ENCODE peak calls at places on chromosomes 6 and 20, in five cellular contexts. E is colonic mucosa, O is amniotic stem cell, Z is ELF-1, R is T47D. U is an unnamed sample.

GRCh38 chr20:57435498-57436222 is 44.5 kb downstream of the RBM38 start:
- DNase-seq in E (peak; percentile 79), O (no peak), Z (peak; percentile 32), R (peak; percentile 99), U (peak; percentile 89)

GRCh38 chr6:134636221-134636830 is 313.6 kb downstream of the ALDH8A1 start:
- DNase-seq in E (no peak), O (no peak), Z (no peak), R (no peak), U (no peak)

GRCh38 chr6:107862383-107862782 is 38.3 kb upstream of the SCML4 start:
- DNase-seq in E (no peak), O (no peak), Z (no peak), R (no peak), U (no peak)

GRCh38 chr6:15474196-15474595 is 188.6 kb downstream of the DTNBP1 start:
- DNase-seq in E (no peak), O (no peak), Z (no peak), R (no peak), U (no peak)

GRCh38 chr6:34791842-34792604 is at the start of gene BLTP3A:
- DNase-seq in E (peak; percentile 68), O (peak; percentile 63), Z (peak; percentile 63), R (peak; percentile 71), U (peak; percentile 81)

GRCh38 chr20:41131594-41132387 is 5.6 kb upstream of the PLCG1 start:
- DNase-seq in E (no peak), O (no peak), Z (no peak), R (no peak), U (peak; percentile 18)

GRCh38 chr6:126721581-126722145 is 381.7 kb downstream of the CENPW start:
- DNase-seq in E (no peak), O (peak; percentile 68), Z (no peak), R (no peak), U (no peak)

GRCh38 chr6:108811490-108811889 is 36.7 kb upstream of the ARMC2 start:
- DNase-seq in E (no peak), O (no peak), Z (no peak), R (no peak), U (no peak)

GRCh38 chr20:49508435-49509199 is 26.1 kb upstream of the KCNB1 start:
- DNase-seq in E (no peak), O (no peak), Z (peak; percentile 47), R (peak; percentile 59), U (no peak)